ENCODE peak calls at places on chromosomes 6 and 20, in four cellular contexts. E, J, C and B are unnamed samples.

GRCh38 chr6:154705471-154706113 is 27.6 kb upstream of the SCAF8 start:
- DNase-seq in J (no peak), E (peak), C (no peak), B (no peak)

GRCh38 chr20:59071224-59071623 is 28.6 kb upstream of the PRELID3B start:
- DNase-seq in E (peak), J (no peak), C (no peak), B (no peak)

GRCh38 chr20:10647471-10647870 is 26.3 kb downstream of the JAG1 start:
- DNase-seq in C (no peak), E (no peak), J (no peak), B (no peak)

GRCh38 chr6:28896505-28897392 is 27.0 kb downstream of the TRIM27 start:
- DNase-seq in J (peak), C (peak), E (peak), B (peak)

GRCh38 chr20:31707994-31708744 is 14.5 kb downstream of the BCL2L1 start:
- DNase-seq in E (no peak), J (no peak), C (peak), B (no peak)

GRCh38 chr20:48723308-48724264 is 104.2 kb downstream of the PREX1 start:
- DNase-seq in C (peak), J (no peak), E (no peak), B (no peak)

GRCh38 chr20:8414611-8415274 is 282.7 kb downstream of the PLCB1 start:
- DNase-seq in E (no peak), J (no peak), C (no peak), B (no peak)

GRCh38 chr6:684831-685636 is 7.9 kb downstream of the EXOC2 start:
- DNase-seq in J (no peak), E (no peak), C (no peak), B (no peak)

GRCh38 chr6:169905041-169905807 is 153.8 kb downstream of the ERMARD start:
- DNase-seq in J (no peak), C (no peak), E (no peak), B (no peak)

GRCh38 chr6:22296936-22297335 is at the start of gene PRL:
- DNase-seq in E (no peak), J (no peak), C (no peak), B (no peak)

GRCh38 chr20:20562507-20562906 is 149.9 kb downstream of the RALGAPA2 start:
- DNase-seq in C (no peak), J (no peak), E (no peak), B (no peak)

GRCh38 chr20:35826361-35826760 is 54.5 kb downstream of the PHF20 start:
- DNase-seq in E (no peak), C (no peak), J (no peak), B (no peak)

GRCh38 chr6:5619249-5619648 is 357.9 kb downstream of the FARS2 start:
- DNase-seq in J (peak), E (no peak), C (peak), B (peak)

GRCh38 chr20:42179768-42180167 is 561.6 kb upstream of the CHD6 start:
- DNase-seq in J (no peak), E (no peak), C (no peak), B (no peak)

GRCh38 chr6:72203983-72204382 is 317.6 kb downstream of the RIMS1 start:
- DNase-seq in J (no peak), E (no peak), C (no peak), B (no peak)

GRCh38 chr6:17115251-17116089 is 13.6 kb downstream of the STMND1 start:
- DNase-seq in C (no peak), E (no peak), J (no peak), B (no peak)

GRCh38 chr6:100466410-100467143 is 1.9 kb upstream of the SIM1 start:
- DNase-seq in J (no peak), C (no peak), E (no peak), B (no peak)

GRCh38 chr6:20497200-20497820 is 36.9 kb upstream of the CDKAL1 start:
- DNase-seq in J (no peak), E (no peak), C (no peak), B (no peak)

GRCh38 chr6:138569970-138570715 is 70.8 kb upstream of the NHSL1 start:
- DNase-seq in J (no peak), C (no peak), E (no peak), B (no peak)

GRCh38 chr6:11217360-11218076 is 14.9 kb downstream of the NEDD9 start:
- DNase-seq in C (no peak), J (no peak), E (no peak), B (no peak)

GRCh38 chr6:32837651-32838113 is 857 bp downstream of the TAP2 start:
- DNase-seq in J (no peak), E (no peak), C (no peak), B (no peak)

GRCh38 chr20:45037050-45037449 is 63.9 kb downstream of the KCNS1 start:
- DNase-seq in C (no peak), E (no peak), J (no peak), B (no peak)

GRCh38 chr6:1553562-1554088 is 56.1 kb upstream of the FOXC1 start:
- DNase-seq in E (no peak), C (no peak), J (no peak), B (no peak)

GRCh38 chr6:35391240-35391968 is 49.0 kb downstream of the PPARD start:
- DNase-seq in E (no peak), C (no peak), J (no peak), B (no peak)

GRCh38 chr6:87968435-87969278 is 79.0 kb upstream of the SPACA1 start:
- DNase-seq in C (peak), E (no peak), J (no peak), B (peak)

GRCh38 chr6:127932708-127933107 is 31.9 kb upstream of the THEMIS start:
- DNase-seq in C (no peak), J (no peak), E (no peak), B (no peak)

GRCh38 chr20:16434087-16434664 is 139.1 kb downstream of the KIF16B start:
- DNase-seq in C (peak), E (peak), J (no peak), B (peak)

GRCh38 chr6:31538805-31539400 is 2.9 kb downstream of the DDX39B start:
- DNase-seq in E (no peak), C (no peak), J (no peak), B (no peak)

GRCh38 chr6:170372380-170373325 is 66.1 kb downstream of the FAM120B start:
- DNase-seq in E (no peak), J (no peak), C (no peak), B (no peak)

GRCh38 chr6:65071480-65071879 is 635.5 kb downstream of the EYS start:
- DNase-seq in E (no peak), J (no peak), C (no peak), B (no peak)

GRCh38 chr20:44888226-44889103 is 3.0 kb downstream of the YWHAB start:
- DNase-seq in J (no peak), C (no peak), E (no peak), B (no peak)